ENCODE peak calls at places on chromosomes 16 and 17, in four cellular contexts. One of them, this sample, is unnamed.

GRCh38 chr16:78844028-78844427 is 744.6 kb downstream of the WWOX start:
- DNase-seq in neuronal stem cell: no peak
- DNase-seq in IMR-90: no peak
- DNase-seq in H9: no peak
- DNase-seq in this sample: no peak

GRCh38 chr17:28328325-28328724 is 6.9 kb downstream of the IFT20 start:
- DNase-seq in neuronal stem cell: no peak
- DNase-seq in IMR-90: peak
- DNase-seq in H9: peak
- DNase-seq in this sample: peak

GRCh38 chr16:88558457-88559442 is 11.5 kb upstream of the ZC3H18 start:
- DNase-seq in neuronal stem cell: no peak
- DNase-seq in IMR-90: peak
- DNase-seq in H9: peak
- DNase-seq in this sample: peak

GRCh38 chr16:27922433-27922832 is 141.1 kb downstream of the GSG1L start:
- DNase-seq in neuronal stem cell: peak
- DNase-seq in IMR-90: no peak
- DNase-seq in H9: no peak
- DNase-seq in this sample: no peak

GRCh38 chr17:12256380-12256995 is 235.8 kb downstream of the MAP2K4 start:
- DNase-seq in neuronal stem cell: peak
- DNase-seq in IMR-90: peak
- DNase-seq in H9: no peak
- DNase-seq in this sample: peak

GRCh38 chr16:89359296-89360147 is 130.8 kb downstream of the ANKRD11 start:
- DNase-seq in neuronal stem cell: no peak
- DNase-seq in IMR-90: no peak
- DNase-seq in H9: no peak
- DNase-seq in this sample: no peak

GRCh38 chr16:24852281-24852721 is 6.5 kb downstream of the SLC5A11 start:
- DNase-seq in neuronal stem cell: no peak
- DNase-seq in IMR-90: no peak
- DNase-seq in H9: no peak
- DNase-seq in this sample: no peak

GRCh38 chr17:44765965-44766364 is 7.2 kb downstream of the ADAM11 start:
- DNase-seq in neuronal stem cell: no peak
- DNase-seq in IMR-90: no peak
- DNase-seq in H9: peak
- DNase-seq in this sample: no peak

GRCh38 chr16:27049117-27049516 is 17.6 kb upstream of the C16orf82 start:
- DNase-seq in neuronal stem cell: no peak
- DNase-seq in IMR-90: no peak
- DNase-seq in H9: no peak
- DNase-seq in this sample: no peak

GRCh38 chr16:28503470-28504259 is 3.0 kb downstream of the IL27 start:
- DNase-seq in neuronal stem cell: no peak
- DNase-seq in IMR-90: no peak
- DNase-seq in H9: no peak
- DNase-seq in this sample: no peak

GRCh38 chr16:4290236-4290830 is 17.5 kb upstream of the TFAP4 start:
- DNase-seq in neuronal stem cell: no peak
- DNase-seq in IMR-90: peak
- DNase-seq in H9: no peak
- DNase-seq in this sample: peak

GRCh38 chr16:4291699-4292098 is 18.9 kb upstream of the TFAP4 start:
- DNase-seq in neuronal stem cell: no peak
- DNase-seq in IMR-90: no peak
- DNase-seq in H9: no peak
- DNase-seq in this sample: no peak

GRCh38 chr16:4293822-4294457 is 21.1 kb upstream of the TFAP4 start:
- DNase-seq in neuronal stem cell: no peak
- DNase-seq in IMR-90: peak
- DNase-seq in H9: peak
- DNase-seq in this sample: peak

GRCh38 chr16:4297480-4297879 is 18.4 kb upstream of the GLIS2 start:
- DNase-seq in neuronal stem cell: no peak
- DNase-seq in IMR-90: no peak
- DNase-seq in H9: no peak
- DNase-seq in this sample: no peak

DNA sequence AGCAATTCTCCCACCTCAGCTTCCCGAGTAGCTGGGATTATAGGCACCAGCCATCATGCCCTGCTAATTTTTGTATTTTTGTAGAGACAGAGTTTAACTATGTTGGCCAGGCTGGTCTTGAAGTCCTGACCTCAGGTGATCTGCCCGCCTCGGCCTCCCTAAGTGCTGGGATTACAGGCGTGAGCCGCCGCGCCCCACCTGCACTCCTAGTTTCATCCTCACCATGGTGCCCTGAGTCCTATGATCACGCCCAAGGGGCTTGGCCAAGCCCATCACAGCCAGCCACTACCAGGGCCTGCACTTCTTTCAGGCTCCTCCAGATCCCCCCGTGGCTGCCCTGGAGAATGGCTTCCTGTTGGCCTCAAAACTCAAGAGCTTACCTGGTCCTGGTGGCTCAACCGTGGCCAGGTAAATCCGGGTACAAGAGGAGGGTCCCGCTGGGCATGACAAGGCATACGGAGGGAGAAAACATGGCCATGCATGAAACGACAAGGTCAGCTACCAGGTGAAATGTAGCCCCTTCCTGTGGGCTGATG is 20.4 kb upstream of the TFAP4 start:
- DNase-seq in neuronal stem cell: no peak
- DNase-seq in IMR-90: no peak
- DNase-seq in H9: no peak
- DNase-seq in this sample: no peak
- H4K91ac ChIP-seq in neuronal stem cell: no peak
- H4K91ac ChIP-seq in IMR-90: peak
- H4K91ac ChIP-seq in H9: no peak
- H4K91ac ChIP-seq in this sample: peak

GRCh38 chr17:75350029-75350428 is 55.4 kb downstream of the GRB2 start:
- DNase-seq in neuronal stem cell: no peak
- DNase-seq in IMR-90: no peak
- DNase-seq in H9: no peak
- DNase-seq in this sample: no peak

GRCh38 chr17:75349589-75349988 is 55.9 kb downstream of the GRB2 start:
- DNase-seq in neuronal stem cell: no peak
- DNase-seq in IMR-90: no peak
- DNase-seq in H9: no peak
- DNase-seq in this sample: no peak

GRCh38 chr17:75353176-75353575 is 52.3 kb downstream of the GRB2 start:
- DNase-seq in neuronal stem cell: no peak
- DNase-seq in IMR-90: no peak
- DNase-seq in H9: no peak
- DNase-seq in this sample: no peak

GRCh38 chr17:75350706-75351105 is 54.8 kb downstream of the GRB2 start:
- DNase-seq in neuronal stem cell: peak
- DNase-seq in IMR-90: no peak
- DNase-seq in H9: peak
- DNase-seq in this sample: no peak

GRCh38 chr17:75352079-75352569 is 53.4 kb downstream of the GRB2 start:
- DNase-seq in neuronal stem cell: no peak
- DNase-seq in IMR-90: no peak
- DNase-seq in H9: peak
- DNase-seq in this sample: no peak
- H4K91ac ChIP-seq in neuronal stem cell: no peak
- H4K91ac ChIP-seq in IMR-90: no peak
- H4K91ac ChIP-seq in H9: no peak
- H4K91ac ChIP-seq in this sample: no peak

GRCh38 chr17:4583796-4584124 is 569 bp upstream of the SMTNL2 start:
- DNase-seq in neuronal stem cell: no peak
- DNase-seq in IMR-90: no peak
- DNase-seq in H9: peak
- DNase-seq in this sample: peak
- H4K91ac ChIP-seq in neuronal stem cell: no peak
- H4K91ac ChIP-seq in IMR-90: no peak
- H4K91ac ChIP-seq in H9: no peak
- H4K91ac ChIP-seq in this sample: no peak

GRCh38 chr17:50259484-50260324 is 14.6 kb upstream of the TMEM92 start:
- DNase-seq in neuronal stem cell: no peak
- DNase-seq in IMR-90: no peak
- DNase-seq in H9: peak
- DNase-seq in this sample: no peak
- H4K91ac ChIP-seq in neuronal stem cell: peak
- H4K91ac ChIP-seq in IMR-90: no peak
- H4K91ac ChIP-seq in H9: no peak
- H4K91ac ChIP-seq in this sample: no peak

GRCh38 chr17:47969975-47970724 is 763 bp upstream of the CDK5RAP3 start:
- DNase-seq in neuronal stem cell: no peak
- DNase-seq in IMR-90: no peak
- DNase-seq in H9: no peak
- DNase-seq in this sample: no peak
- H4K91ac ChIP-seq in neuronal stem cell: no peak
- H4K91ac ChIP-seq in IMR-90: peak
- H4K91ac ChIP-seq in H9: no peak
- H4K91ac ChIP-seq in this sample: no peak

DNA sequence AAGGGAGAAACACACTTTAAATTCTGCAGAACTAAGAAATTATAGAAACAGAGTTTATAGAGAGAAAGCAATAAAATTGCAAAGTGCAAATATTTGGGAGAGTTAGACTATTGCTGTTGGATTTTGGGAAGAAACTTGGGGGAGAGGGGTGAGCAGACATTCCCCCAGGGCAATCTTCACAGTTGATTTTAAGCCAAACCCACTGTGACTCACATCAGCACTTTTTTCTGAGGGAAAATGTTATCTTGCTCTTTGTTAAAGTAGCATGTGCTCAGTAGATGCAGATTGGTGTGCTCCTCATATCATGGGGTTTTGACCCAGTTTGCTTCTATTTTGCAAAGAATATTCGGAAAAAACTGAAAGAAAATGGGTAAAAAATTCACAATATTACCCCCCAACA is 367.6 kb downstream of the CDH11 start:
- DNase-seq in neuronal stem cell: no peak
- DNase-seq in IMR-90: peak
- DNase-seq in H9: no peak
- DNase-seq in this sample: no peak
- H4K91ac ChIP-seq in neuronal stem cell: no peak
- H4K91ac ChIP-seq in IMR-90: no peak
- H4K91ac ChIP-seq in H9: no peak
- H4K91ac ChIP-seq in this sample: no peak

DNA sequence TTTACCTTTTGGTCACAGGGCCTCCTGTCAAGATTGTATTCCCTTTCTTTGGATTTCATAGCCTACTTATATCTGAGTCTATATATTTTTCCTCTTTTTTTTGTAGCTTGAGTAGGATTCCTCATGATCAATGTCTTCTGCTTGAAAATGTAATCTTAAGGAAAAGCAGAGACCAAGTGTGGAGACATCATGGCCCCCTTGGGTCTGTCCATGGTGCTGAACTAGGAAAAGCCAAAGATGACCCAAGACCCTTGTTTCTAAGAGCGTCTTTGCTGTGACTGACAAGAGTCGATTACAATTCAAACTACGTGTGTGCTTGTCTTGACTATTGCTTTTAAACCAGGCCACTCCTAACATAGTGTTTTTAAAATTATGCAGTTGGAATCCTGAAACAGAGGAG is 390.5 kb downstream of the SHISA9 start:
- DNase-seq in neuronal stem cell: peak
- DNase-seq in IMR-90: no peak
- DNase-seq in H9: peak
- DNase-seq in this sample: no peak
- H4K91ac ChIP-seq in neuronal stem cell: no peak
- H4K91ac ChIP-seq in IMR-90: no peak
- H4K91ac ChIP-seq in H9: no peak
- H4K91ac ChIP-seq in this sample: no peak

GRCh38 chr16:68280160-68280559 is 15.8 kb downstream of the SLC7A6 start:
- DNase-seq in neuronal stem cell: no peak
- DNase-seq in IMR-90: no peak
- DNase-seq in H9: no peak
- DNase-seq in this sample: no peak
- H4K91ac ChIP-seq in neuronal stem cell: no peak
- H4K91ac ChIP-seq in IMR-90: no peak
- H4K91ac ChIP-seq in H9: no peak
- H4K91ac ChIP-seq in this sample: no peak

DNA sequence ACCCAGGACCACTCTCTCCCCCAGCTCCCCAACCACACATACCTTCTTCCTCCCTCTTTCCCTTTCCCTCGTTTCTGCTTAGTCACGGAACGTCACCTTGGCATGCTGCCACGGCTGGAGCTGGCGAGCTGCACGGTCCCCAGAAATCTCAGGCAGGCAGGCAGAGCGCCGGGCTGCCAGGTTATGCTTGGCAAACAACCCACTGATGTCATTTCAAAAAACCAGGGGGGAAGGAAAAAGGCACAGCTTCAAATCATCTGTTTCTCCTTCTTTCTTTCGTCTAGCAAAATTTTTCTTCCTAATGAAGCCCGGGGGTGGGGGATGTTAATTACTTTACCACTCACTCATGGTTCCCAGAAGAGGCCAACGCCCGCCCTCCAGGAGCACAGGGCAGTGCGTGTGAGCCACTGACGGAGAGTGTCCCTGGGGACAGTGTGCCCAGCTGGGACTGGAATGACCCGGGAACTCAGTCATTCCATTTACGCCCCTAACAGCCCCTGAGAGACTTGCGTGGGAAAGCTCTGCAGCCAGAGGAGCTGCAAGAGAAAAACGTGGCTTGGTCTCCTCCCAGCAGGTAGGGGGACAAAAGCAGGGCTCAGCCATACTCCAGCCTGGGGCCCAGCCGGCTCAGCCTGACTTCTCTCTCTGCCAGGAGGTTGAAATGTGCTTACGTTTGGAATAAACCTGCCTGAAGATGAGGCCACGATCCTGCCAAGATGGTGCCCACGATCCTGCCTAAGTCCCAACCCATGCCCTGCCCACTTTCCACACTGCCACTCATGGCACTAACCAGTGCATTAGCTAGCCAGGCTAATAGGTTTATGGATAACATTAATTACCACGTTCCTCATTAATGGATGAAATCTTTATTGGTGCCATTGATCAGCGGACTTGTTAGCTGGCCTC is 198.9 kb downstream of the ZFHX3 start:
- DNase-seq in neuronal stem cell: no peak
- DNase-seq in IMR-90: peak
- DNase-seq in H9: no peak
- DNase-seq in this sample: peak
- H4K91ac ChIP-seq in neuronal stem cell: no peak
- H4K91ac ChIP-seq in IMR-90: peak
- H4K91ac ChIP-seq in H9: no peak
- H4K91ac ChIP-seq in this sample: peak

This sample was measured in mesenchymal stem cell.